ENCODE peak calls at places on chromosomes 6 and 20, in eight cellular contexts. One of them, this sample, is unnamed.

GRCh38 chr6:168274046-168274952 is 45.3 kb downstream of the DACT2 start:
- DNase-seq in mammary epithelial cell: no peak
- DNase-seq in right lobe of liver: peak; percentile 79
- DNase-seq in H9: peak; percentile 48
- DNase-seq in MM.1S: no peak
- DNase-seq in tibial artery: peak; percentile 45
- DNase-seq in esophagus muscularis mucosa: no peak
- DNase-seq in RWPE2: no peak
- DNase-seq in this sample: no peak

GRCh38 chr6:2426561-2427340 is 181.3 kb upstream of the GMDS start:
- DNase-seq in mammary epithelial cell: no peak
- DNase-seq in right lobe of liver: no peak
- DNase-seq in H9: no peak
- DNase-seq in MM.1S: no peak
- DNase-seq in tibial artery: no peak
- DNase-seq in esophagus muscularis mucosa: no peak
- DNase-seq in RWPE2: no peak
- DNase-seq in this sample: no peak

GRCh38 chr6:163459536-163459935 is 45.0 kb downstream of the QKI start:
- DNase-seq in mammary epithelial cell: no peak
- DNase-seq in right lobe of liver: no peak
- DNase-seq in H9: no peak
- DNase-seq in MM.1S: no peak
- DNase-seq in tibial artery: no peak
- DNase-seq in esophagus muscularis mucosa: no peak
- DNase-seq in RWPE2: no peak
- DNase-seq in this sample: no peak

GRCh38 chr6:41813956-41814355 is 26.5 kb downstream of the TOMM6 start:
- DNase-seq in mammary epithelial cell: no peak
- DNase-seq in right lobe of liver: no peak
- DNase-seq in H9: no peak
- DNase-seq in MM.1S: no peak
- DNase-seq in tibial artery: no peak
- DNase-seq in esophagus muscularis mucosa: no peak
- DNase-seq in RWPE2: no peak
- DNase-seq in this sample: no peak

GRCh38 chr6:137451926-137452325 is 42.3 kb downstream of the OLIG3 start:
- DNase-seq in mammary epithelial cell: no peak
- DNase-seq in right lobe of liver: no peak
- DNase-seq in H9: no peak
- DNase-seq in MM.1S: no peak
- DNase-seq in tibial artery: no peak
- DNase-seq in esophagus muscularis mucosa: no peak
- DNase-seq in RWPE2: no peak
- DNase-seq in this sample: no peak

GRCh38 chr6:5279891-5280338 is 18.6 kb downstream of the FARS2 start:
- DNase-seq in mammary epithelial cell: no peak
- DNase-seq in right lobe of liver: no peak
- DNase-seq in H9: no peak
- DNase-seq in MM.1S: no peak
- DNase-seq in tibial artery: no peak
- DNase-seq in esophagus muscularis mucosa: no peak
- DNase-seq in RWPE2: no peak
- DNase-seq in this sample: no peak

GRCh38 chr20:41149679-41150131 is 12.4 kb downstream of the PLCG1 start:
- DNase-seq in mammary epithelial cell: peak; percentile 77
- DNase-seq in right lobe of liver: no peak
- DNase-seq in H9: no peak
- DNase-seq in MM.1S: no peak
- DNase-seq in tibial artery: no peak
- DNase-seq in esophagus muscularis mucosa: no peak
- DNase-seq in RWPE2: no peak
- DNase-seq in this sample: no peak

GRCh38 chr6:90226257-90226656 is 70.4 kb downstream of the BACH2 start:
- DNase-seq in mammary epithelial cell: peak; percentile 38
- DNase-seq in right lobe of liver: no peak
- DNase-seq in H9: no peak
- DNase-seq in MM.1S: no peak
- DNase-seq in tibial artery: no peak
- DNase-seq in esophagus muscularis mucosa: no peak
- DNase-seq in RWPE2: no peak
- DNase-seq in this sample: no peak

GRCh38 chr6:122838060-122838780 is 49.2 kb downstream of the SMPDL3A start:
- DNase-seq in mammary epithelial cell: no peak
- DNase-seq in right lobe of liver: no peak
- DNase-seq in H9: no peak
- DNase-seq in MM.1S: peak; percentile 14
- DNase-seq in tibial artery: no peak
- DNase-seq in esophagus muscularis mucosa: no peak
- DNase-seq in RWPE2: no peak
- DNase-seq in this sample: no peak

GRCh38 chr6:128230267-128230989 is 290.0 kb downstream of the PTPRK start:
- DNase-seq in mammary epithelial cell: no peak
- DNase-seq in right lobe of liver: no peak
- DNase-seq in H9: no peak
- DNase-seq in MM.1S: no peak
- DNase-seq in tibial artery: no peak
- DNase-seq in esophagus muscularis mucosa: no peak
- DNase-seq in RWPE2: no peak
- DNase-seq in this sample: no peak

GRCh38 chr6:105896052-105896820 is 189.9 kb upstream of the PRDM1 start:
- DNase-seq in mammary epithelial cell: no peak
- DNase-seq in right lobe of liver: no peak
- DNase-seq in H9: no peak
- DNase-seq in MM.1S: no peak
- DNase-seq in tibial artery: no peak
- DNase-seq in esophagus muscularis mucosa: peak; percentile 37
- DNase-seq in RWPE2: no peak
- DNase-seq in this sample: no peak

GRCh38 chr6:15793288-15793687 is 130.5 kb upstream of the DTNBP1 start:
- DNase-seq in mammary epithelial cell: peak; percentile 81
- DNase-seq in right lobe of liver: no peak
- DNase-seq in H9: no peak
- DNase-seq in MM.1S: no peak
- DNase-seq in tibial artery: no peak
- DNase-seq in esophagus muscularis mucosa: no peak
- DNase-seq in RWPE2: no peak
- DNase-seq in this sample: no peak

GRCh38 chr6:142756215-142756630 is 188.8 kb downstream of the HIVEP2 start:
- DNase-seq in mammary epithelial cell: peak; percentile 83
- DNase-seq in right lobe of liver: no peak
- DNase-seq in H9: peak; percentile 43
- DNase-seq in MM.1S: no peak
- DNase-seq in tibial artery: no peak
- DNase-seq in esophagus muscularis mucosa: no peak
- DNase-seq in RWPE2: no peak
- DNase-seq in this sample: no peak

GRCh38 chr6:18389479-18389878 is 2.3 kb downstream of the RNF144B start:
- DNase-seq in mammary epithelial cell: peak; percentile 48
- DNase-seq in right lobe of liver: peak; percentile 70
- DNase-seq in H9: no peak
- DNase-seq in MM.1S: no peak
- DNase-seq in tibial artery: no peak
- DNase-seq in esophagus muscularis mucosa: no peak
- DNase-seq in RWPE2: no peak
- DNase-seq in this sample: no peak

GRCh38 chr20:9884061-9884460 is 45.2 kb upstream of the PAK5 start:
- DNase-seq in mammary epithelial cell: no peak
- DNase-seq in right lobe of liver: no peak
- DNase-seq in H9: no peak
- DNase-seq in MM.1S: no peak
- DNase-seq in tibial artery: no peak
- DNase-seq in esophagus muscularis mucosa: no peak
- DNase-seq in RWPE2: no peak
- DNase-seq in this sample: no peak

GRCh38 chr20:8639112-8639778 is 429.6 kb upstream of the PLCB4 start:
- DNase-seq in mammary epithelial cell: no peak
- DNase-seq in right lobe of liver: no peak
- DNase-seq in H9: no peak
- DNase-seq in MM.1S: no peak
- DNase-seq in tibial artery: no peak
- DNase-seq in esophagus muscularis mucosa: no peak
- DNase-seq in RWPE2: no peak
- DNase-seq in this sample: no peak

GRCh38 chr6:106807946-106808611 is 166.4 kb downstream of the CD24 start:
- DNase-seq in mammary epithelial cell: no peak
- DNase-seq in right lobe of liver: no peak
- DNase-seq in H9: no peak
- DNase-seq in MM.1S: no peak
- DNase-seq in tibial artery: no peak
- DNase-seq in esophagus muscularis mucosa: no peak
- DNase-seq in RWPE2: no peak
- DNase-seq in this sample: no peak

GRCh38 chr6:4844108-4844507 is 67.9 kb downstream of the CDYL start:
- DNase-seq in mammary epithelial cell: no peak
- DNase-seq in right lobe of liver: no peak
- DNase-seq in H9: peak; percentile 61
- DNase-seq in MM.1S: no peak
- DNase-seq in tibial artery: no peak
- DNase-seq in esophagus muscularis mucosa: no peak
- DNase-seq in RWPE2: no peak
- DNase-seq in this sample: no peak

GRCh38 chr6:82874867-82875266 is 190.8 kb downstream of the UBE3D start:
- DNase-seq in mammary epithelial cell: no peak
- DNase-seq in right lobe of liver: no peak
- DNase-seq in H9: no peak
- DNase-seq in MM.1S: no peak
- DNase-seq in tibial artery: no peak
- DNase-seq in esophagus muscularis mucosa: no peak
- DNase-seq in RWPE2: no peak
- DNase-seq in this sample: no peak

GRCh38 chr6:106334646-106335448 is 9.3 kb upstream of the ATG5 start:
- DNase-seq in mammary epithelial cell: peak; percentile 53
- DNase-seq in right lobe of liver: peak; percentile 59
- DNase-seq in H9: peak; percentile 72
- DNase-seq in MM.1S: peak; percentile 70
- DNase-seq in tibial artery: no peak
- DNase-seq in esophagus muscularis mucosa: no peak
- DNase-seq in RWPE2: no peak
- DNase-seq in this sample: no peak

GRCh38 chr6:56649782-56650181 is 7.1 kb upstream of the DST start:
- DNase-seq in mammary epithelial cell: peak; percentile 47
- DNase-seq in right lobe of liver: no peak
- DNase-seq in H9: no peak
- DNase-seq in MM.1S: no peak
- DNase-seq in tibial artery: no peak
- DNase-seq in esophagus muscularis mucosa: no peak
- DNase-seq in RWPE2: no peak
- DNase-seq in this sample: no peak
- H3K27ac ChIP-seq in mammary epithelial cell: peak overlapping the region; percentile 56
- H3K27ac ChIP-seq in right lobe of liver: no peak overlapping the region
- H3K27ac ChIP-seq in H9: no peak overlapping the region
- H3K27ac ChIP-seq in MM.1S: no peak overlapping the region
- H3K27ac ChIP-seq in tibial artery: no peak overlapping the region
- H3K27ac ChIP-seq in esophagus muscularis mucosa: peak overlapping the region; percentile 6
- H3K27ac ChIP-seq in RWPE2: peak overlapping the region; percentile 98
- H3K27ac ChIP-seq in this sample: no peak overlapping the region

GRCh38 chr20:62581806-62582205 is 60.5 kb upstream of the SLCO4A1 start:
- DNase-seq in mammary epithelial cell: no peak
- DNase-seq in right lobe of liver: no peak
- DNase-seq in H9: no peak
- DNase-seq in MM.1S: no peak
- DNase-seq in tibial artery: no peak
- DNase-seq in esophagus muscularis mucosa: no peak
- DNase-seq in RWPE2: no peak
- DNase-seq in this sample: no peak

GRCh38 chr20:62585571-62585970 is 56.7 kb upstream of the SLCO4A1 start:
- DNase-seq in mammary epithelial cell: no peak
- DNase-seq in right lobe of liver: no peak
- DNase-seq in H9: no peak
- DNase-seq in MM.1S: no peak
- DNase-seq in tibial artery: no peak
- DNase-seq in esophagus muscularis mucosa: no peak
- DNase-seq in RWPE2: no peak
- DNase-seq in this sample: no peak

GRCh38 chr20:62584671-62585512 is 57.4 kb upstream of the SLCO4A1 start:
- DNase-seq in mammary epithelial cell: no peak
- DNase-seq in right lobe of liver: no peak
- DNase-seq in H9: no peak
- DNase-seq in MM.1S: no peak
- DNase-seq in tibial artery: no peak
- DNase-seq in esophagus muscularis mucosa: no peak
- DNase-seq in RWPE2: no peak
- DNase-seq in this sample: no peak

GRCh38 chr20:62581308-62581707 is 61.0 kb upstream of the SLCO4A1 start:
- DNase-seq in mammary epithelial cell: no peak
- DNase-seq in right lobe of liver: no peak
- DNase-seq in H9: no peak
- DNase-seq in MM.1S: no peak
- DNase-seq in tibial artery: no peak
- DNase-seq in esophagus muscularis mucosa: no peak
- DNase-seq in RWPE2: no peak
- DNase-seq in this sample: no peak

DNA sequence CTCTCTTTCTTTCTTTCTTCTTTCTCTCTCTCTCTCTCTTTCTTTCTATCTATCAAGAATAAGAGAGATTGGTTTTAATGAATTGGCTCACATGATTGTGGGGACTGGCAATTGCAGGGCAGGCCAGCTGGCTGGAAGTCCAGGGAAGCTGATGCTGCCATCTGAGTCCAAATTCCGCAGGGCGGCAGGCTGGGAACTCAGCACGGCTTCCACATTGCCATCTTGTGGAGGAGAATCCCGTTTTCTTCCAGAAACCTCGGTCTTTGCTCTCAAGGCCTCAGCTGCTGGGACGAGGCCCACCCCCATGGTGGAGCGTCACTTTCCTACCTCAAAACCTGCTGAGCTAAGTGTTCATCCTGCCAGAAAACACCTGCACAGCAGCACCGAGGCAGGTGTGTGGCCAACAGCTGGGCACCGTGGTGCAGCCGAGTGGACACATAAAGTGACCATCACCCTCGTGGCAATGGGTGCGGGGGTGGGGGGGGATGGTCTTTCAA is 58.8 kb upstream of the SLCO4A1 start:
- DNase-seq in mammary epithelial cell: no peak
- DNase-seq in right lobe of liver: no peak
- DNase-seq in H9: no peak
- DNase-seq in MM.1S: no peak
- DNase-seq in tibial artery: no peak
- DNase-seq in esophagus muscularis mucosa: no peak
- DNase-seq in RWPE2: no peak
- DNase-seq in this sample: peak; percentile 68
- TF ChIP-seq CTCF in mammary epithelial cell: no peak
- TF ChIP-seq CTCF in right lobe of liver: no peak
- TF ChIP-seq CTCF in H9: peak; percentile 27
- TF ChIP-seq CTCF in MM.1S: no peak
- TF ChIP-seq CTCF in tibial artery: peak; percentile 32
- TF ChIP-seq CTCF in esophagus muscularis mucosa: peak; percentile 41
- TF ChIP-seq CTCF in RWPE2: peak; percentile 50
- TF ChIP-seq CTCF in this sample: no peak

GRCh38 chr6:50713977-50714486 is 706 bp downstream of the TFAP2D start:
- DNase-seq in mammary epithelial cell: no peak
- DNase-seq in right lobe of liver: no peak
- DNase-seq in H9: no peak
- DNase-seq in MM.1S: no peak
- DNase-seq in tibial artery: no peak
- DNase-seq in esophagus muscularis mucosa: no peak
- DNase-seq in RWPE2: no peak
- DNase-seq in this sample: no peak
- H3K27me3 ChIP-seq in mammary epithelial cell: peaks cover 72% of the 10 kb centered on the region
- H3K27me3 ChIP-seq in right lobe of liver: no peaks in the 10 kb centered on the region
- H3K27me3 ChIP-seq in H9: peaks cover 93% of the 10 kb centered on the region
- H3K27me3 ChIP-seq in MM.1S: no peaks in the 10 kb centered on the region
- H3K27me3 ChIP-seq in tibial artery: no peaks in the 10 kb centered on the region
- H3K27me3 ChIP-seq in esophagus muscularis mucosa: peaks cover 81% of the 10 kb centered on the region
- H3K27me3 ChIP-seq in RWPE2: peaks cover 100% of the 10 kb centered on the region
- H3K27me3 ChIP-seq in this sample: peaks cover 90% of the 10 kb centered on the region

GRCh38 chr6:48278261-48278660 is 167.3 kb upstream of the PTCHD4 start:
- DNase-seq in mammary epithelial cell: no peak
- DNase-seq in right lobe of liver: no peak
- DNase-seq in H9: no peak
- DNase-seq in MM.1S: no peak
- DNase-seq in tibial artery: no peak
- DNase-seq in esophagus muscularis mucosa: no peak
- DNase-seq in RWPE2: no peak
- DNase-seq in this sample: no peak
- H3K27ac ChIP-seq in mammary epithelial cell: no peak overlapping the region
- H3K27ac ChIP-seq in right lobe of liver: no peak overlapping the region
- H3K27ac ChIP-seq in H9: no peak overlapping the region
- H3K27ac ChIP-seq in MM.1S: no peak overlapping the region
- H3K27ac ChIP-seq in tibial artery: no peak overlapping the region
- H3K27ac ChIP-seq in esophagus muscularis mucosa: no peak overlapping the region
- H3K27ac ChIP-seq in RWPE2: no peak overlapping the region
- H3K27ac ChIP-seq in this sample: no peak overlapping the region